ENCODE peak calls at places on chromosomes 16 and 17, in five cellular contexts. One of them, this sample, is unnamed. For H4K20me1 and H3K4me1, the result is how much of the 10 kb centered on the place peaks cover.

GRCh38 chr17:51641999-51642398 is 381.7 kb downstream of the UTP18 start:
- DNase-seq in H9: no peak
- DNase-seq in endothelial cell of umbilical vein: no peak
- DNase-seq in neural progenitor cell: no peak
- DNase-seq in K562: no peak
- DNase-seq in this sample: no peak

GRCh38 chr16:85798283-85798776 is 1.0 kb downstream of the EMC8 start:
- DNase-seq in H9: no peak
- DNase-seq in endothelial cell of umbilical vein: no peak
- DNase-seq in neural progenitor cell: peak
- DNase-seq in K562: no peak
- DNase-seq in this sample: peak

GRCh38 chr17:27339836-27340550 is 46.1 kb downstream of the WSB1 start:
- DNase-seq in H9: no peak
- DNase-seq in endothelial cell of umbilical vein: no peak
- DNase-seq in neural progenitor cell: no peak
- DNase-seq in K562: peak
- DNase-seq in this sample: no peak

GRCh38 chr16:21186326-21186691 is 25.1 kb downstream of the ZP2 start:
- DNase-seq in H9: no peak
- DNase-seq in endothelial cell of umbilical vein: no peak
- DNase-seq in neural progenitor cell: no peak
- DNase-seq in K562: no peak
- DNase-seq in this sample: no peak

GRCh38 chr17:2517539-2517938 is 5.9 kb upstream of the METTL16 start:
- DNase-seq in H9: no peak
- DNase-seq in endothelial cell of umbilical vein: no peak
- DNase-seq in neural progenitor cell: no peak
- DNase-seq in K562: no peak
- DNase-seq in this sample: no peak

GRCh38 chr16:47924950-47925349 is 230.8 kb downstream of the ABCC12 start:
- DNase-seq in H9: no peak
- DNase-seq in endothelial cell of umbilical vein: no peak
- DNase-seq in neural progenitor cell: no peak
- DNase-seq in K562: no peak
- DNase-seq in this sample: no peak

GRCh38 chr17:17141860-17142552 is 64.1 kb downstream of the PLD6 start:
- DNase-seq in H9: peak
- DNase-seq in endothelial cell of umbilical vein: peak
- DNase-seq in neural progenitor cell: peak
- DNase-seq in K562: peak
- DNase-seq in this sample: peak

GRCh38 chr17:29401237-29401636 is 11.1 kb downstream of the TAOK1 start:
- DNase-seq in H9: no peak
- DNase-seq in endothelial cell of umbilical vein: no peak
- DNase-seq in neural progenitor cell: no peak
- DNase-seq in K562: no peak
- DNase-seq in this sample: no peak

GRCh38 chr17:64008346-64008745 is 10.2 kb downstream of the PRR29 start:
- DNase-seq in H9: no peak
- DNase-seq in endothelial cell of umbilical vein: no peak
- DNase-seq in neural progenitor cell: no peak
- DNase-seq in K562: no peak
- DNase-seq in this sample: no peak

GRCh38 chr16:68086860-68087268 is 1.7 kb downstream of the NFATC3 start:
- DNase-seq in H9: no peak
- DNase-seq in endothelial cell of umbilical vein: no peak
- DNase-seq in neural progenitor cell: no peak
- DNase-seq in K562: no peak
- DNase-seq in this sample: no peak

GRCh38 chr17:79800325-79801155 is 3.7 kb upstream of the CBX8 start:
- DNase-seq in H9: peak
- DNase-seq in endothelial cell of umbilical vein: no peak
- DNase-seq in neural progenitor cell: peak
- DNase-seq in K562: no peak
- DNase-seq in this sample: peak

GRCh38 chr17:13888043-13888442 is 181.3 kb upstream of the COX10 start:
- DNase-seq in H9: no peak
- DNase-seq in endothelial cell of umbilical vein: no peak
- DNase-seq in neural progenitor cell: no peak
- DNase-seq in K562: no peak
- DNase-seq in this sample: peak

GRCh38 chr17:69812240-69812837 is 262.7 kb upstream of the KCNJ16 start:
- DNase-seq in H9: no peak
- DNase-seq in endothelial cell of umbilical vein: no peak
- DNase-seq in neural progenitor cell: no peak
- DNase-seq in K562: no peak
- DNase-seq in this sample: peak

GRCh38 chr17:14515015-14515414 is 214.1 kb downstream of the HS3ST3B1 start:
- DNase-seq in H9: no peak
- DNase-seq in endothelial cell of umbilical vein: no peak
- DNase-seq in neural progenitor cell: no peak
- DNase-seq in K562: no peak
- DNase-seq in this sample: peak

GRCh38 chr16:25978227-25978626 is 286.5 kb downstream of the HS3ST4 start:
- DNase-seq in H9: no peak
- DNase-seq in endothelial cell of umbilical vein: no peak
- DNase-seq in neural progenitor cell: no peak
- DNase-seq in K562: no peak
- DNase-seq in this sample: no peak

GRCh38 chr17:64418506-64419339 is 28.1 kb upstream of the PECAM1 start:
- DNase-seq in H9: no peak
- DNase-seq in endothelial cell of umbilical vein: peak
- DNase-seq in neural progenitor cell: peak
- DNase-seq in K562: peak
- DNase-seq in this sample: peak

GRCh38 chr16:24819462-24820040 is 26.2 kb upstream of the SLC5A11 start:
- DNase-seq in H9: no peak
- DNase-seq in endothelial cell of umbilical vein: no peak
- DNase-seq in neural progenitor cell: no peak
- DNase-seq in K562: no peak
- DNase-seq in this sample: no peak

GRCh38 chr16:2054543-2055245 is 6.9 kb downstream of the TSC2 start:
- DNase-seq in H9: no peak
- DNase-seq in endothelial cell of umbilical vein: no peak
- DNase-seq in neural progenitor cell: no peak
- DNase-seq in K562: no peak
- DNase-seq in this sample: no peak

GRCh38 chr16:1903845-1904820 is 14.1 kb downstream of the HS3ST6 start:
- DNase-seq in H9: no peak
- DNase-seq in endothelial cell of umbilical vein: no peak
- DNase-seq in neural progenitor cell: no peak
- DNase-seq in K562: no peak
- DNase-seq in this sample: no peak

GRCh38 chr17:49760296-49760695 is 3.6 kb downstream of the FAM117A start:
- DNase-seq in H9: no peak
- DNase-seq in endothelial cell of umbilical vein: no peak
- DNase-seq in neural progenitor cell: no peak
- DNase-seq in K562: no peak
- DNase-seq in this sample: no peak
- H4K20me1 ChIP-seq in H9: under half
- H4K20me1 ChIP-seq in endothelial cell of umbilical vein: under half
- H4K20me1 ChIP-seq in neural progenitor cell: half or more
- H4K20me1 ChIP-seq in K562: under half
- H4K20me1 ChIP-seq in this sample: under half

GRCh38 chr16:4828567-4829320 is 18.3 kb downstream of the GLYR1 start:
- DNase-seq in H9: no peak
- DNase-seq in endothelial cell of umbilical vein: no peak
- DNase-seq in neural progenitor cell: no peak
- DNase-seq in K562: no peak
- DNase-seq in this sample: no peak

GRCh38 chr16:4832698-4833343 is 14.3 kb downstream of the GLYR1 start:
- DNase-seq in H9: no peak
- DNase-seq in endothelial cell of umbilical vein: no peak
- DNase-seq in neural progenitor cell: no peak
- DNase-seq in K562: no peak
- DNase-seq in this sample: no peak

GRCh38 chr16:4830408-4830807 is 16.7 kb downstream of the GLYR1 start:
- DNase-seq in H9: no peak
- DNase-seq in endothelial cell of umbilical vein: no peak
- DNase-seq in neural progenitor cell: no peak
- DNase-seq in K562: no peak
- DNase-seq in this sample: no peak

GRCh38 chr16:4833584-4833983 is 13.5 kb downstream of the GLYR1 start:
- DNase-seq in H9: no peak
- DNase-seq in endothelial cell of umbilical vein: no peak
- DNase-seq in neural progenitor cell: no peak
- DNase-seq in K562: no peak
- DNase-seq in this sample: no peak

GRCh38 chr16:4831616-4832015 is 15.5 kb downstream of the GLYR1 start:
- DNase-seq in H9: no peak
- DNase-seq in endothelial cell of umbilical vein: no peak
- DNase-seq in neural progenitor cell: no peak
- DNase-seq in K562: no peak
- DNase-seq in this sample: no peak
- H3K4me1 ChIP-seq in H9: under half
- H3K4me1 ChIP-seq in endothelial cell of umbilical vein: under half
- H3K4me1 ChIP-seq in neural progenitor cell: under half
- H3K4me1 ChIP-seq in K562: under half
- H3K4me1 ChIP-seq in this sample: under half

GRCh38 chr16:28977703-28978641 is 3.4 kb downstream of the SPNS1 start:
- DNase-seq in H9: peak
- DNase-seq in endothelial cell of umbilical vein: no peak
- DNase-seq in neural progenitor cell: peak
- DNase-seq in K562: peak
- DNase-seq in this sample: peak

GRCh38 chr16:28974437-28975157 is at the start of gene SPNS1:
- DNase-seq in H9: peak
- DNase-seq in endothelial cell of umbilical vein: peak
- DNase-seq in neural progenitor cell: peak
- DNase-seq in K562: peak
- DNase-seq in this sample: peak

GRCh38 chr16:28980929-28981328 is 3.9 kb upstream of the LAT start:
- DNase-seq in H9: no peak
- DNase-seq in endothelial cell of umbilical vein: no peak
- DNase-seq in neural progenitor cell: no peak
- DNase-seq in K562: no peak
- DNase-seq in this sample: no peak

GRCh38 chr16:28974007-28974436 is 556 bp upstream of the SPNS1 start:
- DNase-seq in H9: peak
- DNase-seq in endothelial cell of umbilical vein: peak
- DNase-seq in neural progenitor cell: peak
- DNase-seq in K562: peak
- DNase-seq in this sample: peak

GRCh38 chr16:28975158-28975603 is 603 bp downstream of the SPNS1 start:
- DNase-seq in H9: no peak
- DNase-seq in endothelial cell of umbilical vein: no peak
- DNase-seq in neural progenitor cell: peak
- DNase-seq in K562: peak
- DNase-seq in this sample: no peak
- H3K27ac ChIP-seq in H9: no peak
- H3K27ac ChIP-seq in endothelial cell of umbilical vein: no peak
- H3K27ac ChIP-seq in neural progenitor cell: no peak
- H3K27ac ChIP-seq in K562: peak
- H3K27ac ChIP-seq in this sample: peak

GRCh38 chr16:3856367-3857141 is 24.0 kb downstream of the CREBBP start:
- DNase-seq in H9: no peak
- DNase-seq in endothelial cell of umbilical vein: no peak
- DNase-seq in neural progenitor cell: peak
- DNase-seq in K562: no peak
- DNase-seq in this sample: no peak

GRCh38 chr16:3859875-3860274 is 20.6 kb downstream of the CREBBP start:
- DNase-seq in H9: no peak
- DNase-seq in endothelial cell of umbilical vein: no peak
- DNase-seq in neural progenitor cell: no peak
- DNase-seq in K562: no peak
- DNase-seq in this sample: no peak

GRCh38 chr16:3861808-3862451 is 18.6 kb downstream of the CREBBP start:
- DNase-seq in H9: no peak
- DNase-seq in endothelial cell of umbilical vein: peak
- DNase-seq in neural progenitor cell: peak
- DNase-seq in K562: peak
- DNase-seq in this sample: no peak

GRCh38 chr16:3857189-3858013 is 23.1 kb downstream of the CREBBP start:
- DNase-seq in H9: no peak
- DNase-seq in endothelial cell of umbilical vein: no peak
- DNase-seq in neural progenitor cell: no peak
- DNase-seq in K562: no peak
- DNase-seq in this sample: peak

DNA sequence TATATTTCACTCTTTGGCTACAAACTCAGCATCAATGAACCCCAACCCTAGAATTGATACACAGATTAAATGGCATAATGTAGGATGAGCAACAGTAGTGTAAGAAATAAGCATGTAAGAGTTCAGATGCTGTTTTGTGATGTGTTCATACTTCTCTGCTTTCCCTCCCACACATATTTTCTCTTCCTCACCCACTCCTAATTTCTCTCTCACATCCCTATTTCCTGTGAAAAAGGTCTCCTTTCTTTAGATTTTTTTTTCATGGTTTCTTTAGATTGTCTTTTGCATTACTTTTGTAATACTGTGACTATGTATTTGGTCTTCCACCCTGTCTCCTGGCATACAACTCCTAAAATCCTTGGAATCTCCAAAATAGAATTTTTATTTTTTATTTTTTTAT is 21.7 kb downstream of the CREBBP start:
- DNase-seq in H9: no peak
- DNase-seq in endothelial cell of umbilical vein: no peak
- DNase-seq in neural progenitor cell: no peak
- DNase-seq in K562: no peak
- DNase-seq in this sample: no peak
- H4K20me1 ChIP-seq in H9: under half
- H4K20me1 ChIP-seq in endothelial cell of umbilical vein: under half
- H4K20me1 ChIP-seq in neural progenitor cell: half or more
- H4K20me1 ChIP-seq in K562: under half
- H4K20me1 ChIP-seq in this sample: half or more

DNA sequence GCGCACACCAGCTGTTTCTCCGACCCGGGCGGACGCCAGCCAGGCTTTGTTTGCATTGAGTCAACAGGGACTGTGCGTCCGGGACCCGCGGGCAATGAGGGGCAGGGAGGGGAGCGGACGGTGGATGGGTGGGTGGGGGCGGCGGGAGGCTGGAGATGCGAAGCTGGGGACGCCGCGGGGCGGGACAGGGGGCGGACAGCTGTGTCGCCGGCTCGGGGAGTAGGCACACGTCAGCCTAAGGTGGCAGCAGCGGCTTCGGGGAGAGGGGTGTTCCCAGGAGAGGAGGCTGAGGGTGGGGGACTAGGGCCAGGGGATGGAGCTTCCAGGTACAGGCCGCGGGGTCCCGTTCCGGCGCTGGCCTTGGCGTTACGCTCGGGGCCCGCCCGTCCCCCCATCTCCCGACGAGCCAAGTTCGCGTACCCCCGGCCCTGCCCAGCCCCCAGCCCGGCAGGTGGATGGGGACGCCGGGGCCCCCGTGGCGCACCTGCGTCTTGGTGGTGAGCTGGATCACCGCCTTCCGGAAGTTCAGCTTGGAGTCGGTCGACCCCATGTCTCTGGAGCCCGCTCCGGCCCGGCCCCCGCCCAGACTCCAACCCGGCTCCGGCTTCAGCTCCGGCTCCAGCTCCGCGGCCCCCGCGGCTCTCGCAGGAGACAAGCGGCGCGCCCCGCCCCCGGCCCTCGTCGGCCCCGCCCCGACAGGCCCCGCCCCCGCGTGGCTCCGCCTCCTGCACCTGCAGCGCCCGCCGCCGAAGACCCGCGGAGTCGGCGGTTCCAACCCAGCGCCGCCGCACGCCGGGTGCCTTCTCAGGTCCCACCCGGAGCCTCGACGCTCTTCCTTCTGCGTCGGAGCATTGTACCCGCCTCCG is at the start of gene HID1:
- DNase-seq in H9: peak
- DNase-seq in endothelial cell of umbilical vein: peak
- DNase-seq in neural progenitor cell: peak
- DNase-seq in K562: peak
- DNase-seq in this sample: peak
- H3K4me1 ChIP-seq in H9: under half
- H3K4me1 ChIP-seq in endothelial cell of umbilical vein: under half
- H3K4me1 ChIP-seq in neural progenitor cell: under half
- H3K4me1 ChIP-seq in K562: under half
- H3K4me1 ChIP-seq in this sample: under half

GRCh38 chr17:71023631-71024030 is 854.3 kb downstream of the KCNJ2 start:
- DNase-seq in H9: no peak
- DNase-seq in endothelial cell of umbilical vein: no peak
- DNase-seq in neural progenitor cell: peak
- DNase-seq in K562: no peak
- DNase-seq in this sample: no peak
- H3K27ac ChIP-seq in H9: no peak
- H3K27ac ChIP-seq in endothelial cell of umbilical vein: no peak
- H3K27ac ChIP-seq in neural progenitor cell: no peak
- H3K27ac ChIP-seq in K562: no peak
- H3K27ac ChIP-seq in this sample: no peak